ENCODE peak calls at places on chromosome 6, in four cellular contexts. W is CD4-positive, alpha-beta memory T cell; A is ascending aorta; O is endodermal cell. J is an unnamed sample.

GRCh38 chr6:132749111-132749510 is 8.6 kb downstream of the VNN2 start:
- DNase-seq in W (no peak), A (no peak), O (no peak), J (no peak)

GRCh38 chr6:151209071-151209831 is 30.5 kb upstream of the AKAP12 start:
- DNase-seq in W (no peak), A (no peak), O (no peak), J (no peak)

GRCh38 chr6:89999154-89999553 is 104.9 kb downstream of the GJA10 start:
- DNase-seq in W (no peak), A (no peak), O (no peak), J (no peak)

GRCh38 chr6:15017251-15017650 is 228.6 kb upstream of the JARID2 start:
- DNase-seq in W (no peak), A (no peak), O (peak; percentile 83), J (peak; percentile 89)

GRCh38 chr6:87660226-87660886 is 41.7 kb downstream of the AKIRIN2 start:
- DNase-seq in W (no peak), A (no peak), O (no peak), J (no peak)

GRCh38 chr6:83310046-83310445 is 116.9 kb downstream of the RWDD2A start:
- DNase-seq in W (no peak), A (no peak), O (no peak), J (no peak)

GRCh38 chr6:100347901-100348550 is 116.7 kb downstream of the SIM1 start:
- DNase-seq in W (no peak), A (no peak), O (no peak), J (no peak)

GRCh38 chr6:12548526-12548925 is 168.0 kb upstream of the PHACTR1 start:
- DNase-seq in W (no peak), A (no peak), O (no peak), J (no peak)

GRCh38 chr6:68777956-68778355 is 142.9 kb downstream of the ADGRB3 start:
- DNase-seq in W (no peak), A (peak; percentile 63), O (no peak), J (no peak)

GRCh38 chr6:64217721-64218603 is 582.4 kb downstream of the PHF3 start:
- DNase-seq in W (no peak), A (no peak), O (no peak), J (no peak)

GRCh38 chr6:75196051-75196743 is 9.7 kb downstream of the COL12A1 start:
- DNase-seq in W (no peak), A (no peak), O (no peak), J (no peak)

GRCh38 chr6:110517601-110518280 is 41.3 kb upstream of the SLC22A16 start:
- DNase-seq in W (no peak), A (no peak), O (no peak), J (no peak)

GRCh38 chr6:126377594-126378153 is 37.8 kb downstream of the CENPW start:
- DNase-seq in W (no peak), A (no peak), O (no peak), J (no peak)

GRCh38 chr6:43937236-43938177 is 167.5 kb downstream of the VEGFA start:
- DNase-seq in W (no peak), A (peak; percentile 50), O (peak; percentile 78), J (no peak)

GRCh38 chr6:21003780-21004541 is 469.7 kb downstream of the CDKAL1 start:
- DNase-seq in W (no peak), A (no peak), O (no peak), J (no peak)

GRCh38 chr6:139591075-139591474 is 216.6 kb upstream of the CITED2 start:
- DNase-seq in W (no peak), A (no peak), O (no peak), J (no peak)

GRCh38 chr6:100257661-100258395 is 206.9 kb downstream of the SIM1 start:
- DNase-seq in W (no peak), A (no peak), O (no peak), J (peak; percentile 64)

GRCh38 chr6:100269189-100269588 is 195.5 kb downstream of the SIM1 start:
- DNase-seq in W (no peak), A (no peak), O (no peak), J (no peak)

GRCh38 chr6:163942790-163943189 is 528.3 kb downstream of the QKI start:
- DNase-seq in W (no peak), A (no peak), O (no peak), J (no peak)

GRCh38 chr6:82362868-82363267 is 749 bp upstream of the TPBG start:
- DNase-seq in W (no peak), A (no peak), O (peak; percentile 61), J (peak; percentile 76)

GRCh38 chr6:156934054-156934424 is 156.9 kb downstream of the ARID1B start:
- DNase-seq in W (no peak), A (no peak), O (no peak), J (no peak)
- H3K4me3 ChIP-seq in W (no peak overlapping the region), A (no peak overlapping the region), O (no peak overlapping the region), J (peak overlapping the region; percentile 25)

GRCh38 chr6:252775-253526 is 39.3 kb upstream of the DUSP22 start:
- DNase-seq in W (no peak), A (no peak), O (no peak), J (no peak)
- H3K9me3 ChIP-seq in W (no peaks in the 10 kb centered on the region), A (no peaks in the 10 kb centered on the region), O (no peaks in the 10 kb centered on the region), J (no peaks in the 10 kb centered on the region)

DNA sequence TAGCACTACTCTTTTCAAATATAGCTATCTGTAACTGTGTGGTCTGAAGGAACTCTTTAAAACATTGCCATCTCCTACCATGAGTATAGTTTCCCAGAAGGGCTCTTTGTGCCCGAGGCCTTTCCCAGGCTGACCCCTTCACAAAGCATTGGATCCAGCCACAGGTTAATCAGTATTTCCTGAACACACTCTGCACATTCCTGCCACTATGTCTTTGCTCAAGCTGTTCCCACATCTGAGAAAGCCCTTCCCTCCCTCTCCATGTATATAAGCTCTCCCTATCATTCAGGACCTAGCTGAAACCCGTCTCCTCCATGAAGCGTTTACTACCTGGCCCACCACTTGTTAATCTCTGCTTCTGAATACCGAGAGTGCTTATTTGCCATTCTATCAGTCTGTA is 47.8 kb upstream of the PKHD1 start:
- DNase-seq in W (no peak), A (no peak), O (no peak), J (no peak)
- H3K4me3 ChIP-seq in W (no peak overlapping the region), A (no peak overlapping the region), O (no peak overlapping the region), J (no peak overlapping the region)

DNA sequence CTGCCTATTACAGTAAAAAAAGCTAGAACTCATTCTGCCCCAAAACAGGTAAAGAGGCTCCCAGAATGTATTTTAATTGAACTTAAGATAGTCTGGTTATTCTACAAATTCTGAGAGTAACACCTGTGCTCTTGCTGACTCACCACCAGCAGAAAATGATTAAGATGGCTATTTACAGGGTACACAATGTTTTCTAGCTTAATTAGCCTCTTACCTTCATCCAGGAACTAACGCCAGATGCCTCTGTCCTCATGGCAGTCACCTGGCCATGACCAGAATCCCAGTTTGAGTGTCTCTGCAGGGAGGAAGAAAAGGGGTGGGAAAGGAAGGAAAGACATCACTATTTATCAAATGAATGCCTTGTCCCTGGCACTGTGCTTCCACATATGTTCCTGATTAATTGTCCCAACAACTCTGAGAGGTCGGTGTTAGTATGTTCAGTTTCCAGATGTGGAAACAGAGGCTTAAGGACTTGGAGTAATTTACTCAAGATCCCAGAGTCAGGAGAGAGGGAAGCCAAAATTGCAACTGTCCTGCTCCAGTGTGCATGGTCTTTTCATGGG is 31.2 kb upstream of the PPP1R3G start:
- DNase-seq in W (no peak), A (no peak), O (no peak), J (no peak)
- H3K9me3 ChIP-seq in W (peaks cover 8% of the 10 kb centered on the region), A (peaks cover 17% of the 10 kb centered on the region), O (peaks cover 17% of the 10 kb centered on the region), J (no peaks in the 10 kb centered on the region)

DNA sequence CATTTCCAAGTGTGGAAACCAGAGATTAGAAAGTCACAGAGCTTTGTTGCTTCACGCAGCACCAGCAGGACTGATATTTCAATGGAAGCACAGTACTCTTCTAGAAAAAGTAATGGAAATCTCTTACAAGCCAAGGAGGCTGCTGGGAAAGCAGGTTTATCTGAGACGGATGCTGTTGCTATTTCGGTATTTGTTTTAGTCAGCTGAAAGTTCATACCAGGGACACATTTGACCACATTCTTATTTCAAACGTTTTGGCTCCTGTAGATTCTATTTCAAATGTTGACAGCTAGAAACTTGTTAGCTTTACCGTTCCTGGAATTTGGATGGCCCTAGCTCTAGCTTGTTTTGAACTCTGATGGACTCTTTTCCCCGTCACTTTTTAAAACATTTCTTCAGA is 3.7 kb upstream of the TMEM242 start:
- DNase-seq in W (no peak), A (no peak), O (no peak), J (no peak)
- H3K4me3 ChIP-seq in W (no peak overlapping the region), A (no peak overlapping the region), O (no peak overlapping the region), J (no peak overlapping the region)

GRCh38 chr6:149383371-149383770 is 16.7 kb upstream of the SUMO4 start:
- DNase-seq in W (no peak), A (no peak), O (no peak), J (no peak)
- H3K9me3 ChIP-seq in W (no peaks in the 10 kb centered on the region), A (no peaks in the 10 kb centered on the region), O (no peaks in the 10 kb centered on the region), J (no peaks in the 10 kb centered on the region)

GRCh38 chr6:31270788-31271640 is 878 bp downstream of the HLA-C start:
- DNase-seq in W (peak; percentile 60), A (peak; percentile 89), O (peak; percentile 91), J (peak; percentile 71)

GRCh38 chr6:31267504-31268371 is 4.2 kb downstream of the HLA-C start:
- DNase-seq in W (peak; percentile 28), A (no peak), O (no peak), J (no peak)

GRCh38 chr6:31271641-31272357 is at the start of gene HLA-C:
- DNase-seq in W (peak; percentile 93), A (peak; percentile 97), O (peak; percentile 96), J (peak; percentile 95)

GRCh38 chr6:31272431-31272830 is 539 bp upstream of the HLA-C start:
- DNase-seq in W (peak; percentile 29), A (no peak), O (no peak), J (peak; percentile 8)

DNA sequence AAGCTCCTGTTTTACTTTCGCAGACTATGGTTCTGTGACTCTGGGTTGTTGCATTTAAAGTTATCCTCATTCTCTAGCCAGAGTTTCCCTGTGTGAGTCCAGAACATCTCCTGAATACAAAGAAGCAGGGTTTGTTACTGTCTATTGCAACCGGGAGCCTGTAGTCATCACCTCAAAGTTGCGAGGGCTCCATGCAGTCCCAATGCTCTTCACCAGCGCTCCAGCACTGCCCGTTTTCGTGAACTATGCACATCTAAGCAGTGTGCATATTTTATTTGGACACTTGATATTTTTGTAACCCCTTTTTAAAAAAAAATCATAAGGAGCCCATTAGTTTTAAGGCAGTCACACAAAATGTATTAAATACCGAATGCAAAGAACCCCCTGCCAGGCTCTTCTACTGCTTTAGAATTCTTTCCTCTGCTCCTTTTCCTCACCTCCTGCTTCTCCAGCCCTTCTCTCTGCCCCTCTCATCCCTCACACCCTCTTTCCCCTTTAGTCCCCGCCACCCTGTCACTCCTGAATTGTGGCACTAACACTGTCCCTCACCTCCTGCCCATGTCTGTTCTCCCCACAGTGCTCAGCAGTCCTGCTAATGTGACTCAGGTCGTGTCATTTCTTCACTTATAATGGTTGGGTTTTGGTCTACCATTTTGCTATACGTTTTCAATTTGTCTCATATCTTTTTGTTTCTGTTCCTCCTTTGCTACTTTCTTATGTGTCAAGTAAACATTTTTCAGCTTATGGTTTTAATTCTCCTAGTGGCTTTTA is 1.1 kb upstream of the HLA-C start:
- DNase-seq in W (peak; percentile 22), A (no peak), O (no peak), J (peak; percentile 22)
- H3K4me3 ChIP-seq in W (peak overlapping the region; percentile 94), A (peak overlapping the region; percentile 68), O (peak overlapping the region; percentile 79), J (no peak overlapping the region)

DNA sequence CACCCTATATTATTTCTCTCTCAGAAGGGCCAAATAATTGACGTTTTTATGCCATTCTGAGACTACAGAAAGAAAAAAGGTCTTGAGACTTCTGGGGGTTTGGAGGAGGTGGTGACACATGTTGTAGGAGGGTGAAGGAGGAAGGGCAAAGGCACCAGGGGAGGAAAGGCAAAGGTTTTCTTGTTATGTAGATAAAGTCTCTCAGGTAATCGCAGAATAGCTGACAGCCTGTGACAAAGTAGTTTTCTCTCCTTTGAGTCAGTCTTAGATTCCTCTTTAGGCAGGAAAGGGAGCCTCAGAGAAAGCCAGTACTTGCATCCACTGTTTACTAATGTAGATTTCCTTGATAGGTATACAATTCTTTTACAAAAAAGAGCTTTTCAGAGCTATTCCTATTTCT is 23.6 kb downstream of the OR2B2 start:
- DNase-seq in W (no peak), A (no peak), O (peak; percentile 68), J (no peak)
- H3K9me3 ChIP-seq in W (no peaks in the 10 kb centered on the region), A (no peaks in the 10 kb centered on the region), O (no peaks in the 10 kb centered on the region), J (no peaks in the 10 kb centered on the region)

GRCh38 chr6:1749041-1749440 is 139.3 kb downstream of the FOXC1 start:
- DNase-seq in W (no peak), A (no peak), O (no peak), J (no peak)
- H3K4me3 ChIP-seq in W (no peak overlapping the region), A (peak overlapping the region; percentile 58), O (no peak overlapping the region), J (no peak overlapping the region)

J was measured in neural progenitor cell.